ENCODE peak calls at places on chromosomes 16 and 17, in six cellular contexts. Q, N, X, H, D and P are unnamed samples.

GRCh38 chr16:81545470-81546175 is 101.0 kb downstream of the CMIP start:
- DNase-seq in Q (no peak), X (no peak), N (no peak), D (no peak), H (no peak), P (no peak)

GRCh38 chr17:10151667-10152496 is 46.5 kb downstream of the GAS7 start:
- DNase-seq in D (no peak), N (no peak), X (no peak), Q (no peak), H (no peak), P (no peak)

GRCh38 chr17:13425390-13425789 is 176.3 kb downstream of the HS3ST3A1 start:
- DNase-seq in Q (no peak), X (no peak), N (no peak), H (no peak), D (no peak), P (no peak)

GRCh38 chr17:65154770-65155589 is 17.8 kb downstream of the RGS9 start:
- DNase-seq in D (no peak), N (no peak), X (no peak), Q (no peak), H (peak), P (peak)

GRCh38 chr16:53085539-53086450 is 31.0 kb downstream of the CHD9 start:
- DNase-seq in H (peak), Q (no peak), N (no peak), D (no peak), X (no peak), P (no peak)

GRCh38 chr16:85227924-85228462 is 115.7 kb upstream of the CIBAR2 start:
- DNase-seq in X (no peak), H (peak), Q (no peak), D (no peak), N (no peak), P (no peak)

GRCh38 chr16:60458255-60458654 is 1578.0 kb downstream of the CDH8 start:
- DNase-seq in H (no peak), Q (no peak), X (no peak), D (no peak), N (no peak), P (no peak)

GRCh38 chr16:57893559-57894389 is 77.2 kb downstream of the CNGB1 start:
- DNase-seq in Q (no peak), H (peak), X (no peak), N (no peak), D (no peak), P (peak)

GRCh38 chr16:59591480-59591879 is 857.4 kb upstream of the GOT2 start:
- DNase-seq in D (no peak), H (peak), N (no peak), Q (no peak), X (no peak), P (no peak)

GRCh38 chr16:56606688-56607618 is 1.4 kb upstream of the MT2A start:
- DNase-seq in Q (peak), N (no peak), H (peak), X (no peak), D (peak), P (peak)

GRCh38 chr17:31594416-31594815 is 202.9 kb downstream of the RAB11FIP4 start:
- DNase-seq in H (no peak), N (no peak), Q (no peak), X (no peak), D (no peak), P (no peak)

GRCh38 chr16:28897826-28898225 is 19.5 kb downstream of the ATP2A1 start:
- DNase-seq in D (no peak), N (no peak), H (no peak), Q (no peak), X (no peak), P (no peak)

GRCh38 chr17:64146418-64147109 is 16.6 kb upstream of the ERN1 start:
- DNase-seq in N (peak), H (peak), D (peak), Q (no peak), X (no peak), P (no peak)

GRCh38 chr16:69325784-69326171 is 4.6 kb downstream of the PDF start:
- DNase-seq in Q (no peak), N (no peak), X (no peak), D (no peak), H (no peak), P (no peak)

GRCh38 chr17:57986841-57987581 is 1.0 kb downstream of the VEZF1 start:
- DNase-seq in X (no peak), H (peak), N (peak), Q (no peak), D (peak), P (peak)

GRCh38 chr17:66465701-66466100 is 163.3 kb downstream of the PRKCA start:
- DNase-seq in D (no peak), X (no peak), N (no peak), Q (no peak), H (no peak), P (no peak)

GRCh38 chr17:66468241-66469087 is 166.1 kb downstream of the PRKCA start:
- DNase-seq in N (peak), H (peak), D (no peak), X (no peak), Q (no peak), P (no peak)

GRCh38 chr17:66466421-66466820 is 164.0 kb downstream of the PRKCA start:
- DNase-seq in D (no peak), N (no peak), X (no peak), H (no peak), Q (no peak), P (no peak)

GRCh38 chr17:66467766-66468165 is 165.4 kb downstream of the PRKCA start:
- DNase-seq in Q (no peak), X (no peak), N (no peak), H (peak), D (no peak), P (no peak)

DNA sequence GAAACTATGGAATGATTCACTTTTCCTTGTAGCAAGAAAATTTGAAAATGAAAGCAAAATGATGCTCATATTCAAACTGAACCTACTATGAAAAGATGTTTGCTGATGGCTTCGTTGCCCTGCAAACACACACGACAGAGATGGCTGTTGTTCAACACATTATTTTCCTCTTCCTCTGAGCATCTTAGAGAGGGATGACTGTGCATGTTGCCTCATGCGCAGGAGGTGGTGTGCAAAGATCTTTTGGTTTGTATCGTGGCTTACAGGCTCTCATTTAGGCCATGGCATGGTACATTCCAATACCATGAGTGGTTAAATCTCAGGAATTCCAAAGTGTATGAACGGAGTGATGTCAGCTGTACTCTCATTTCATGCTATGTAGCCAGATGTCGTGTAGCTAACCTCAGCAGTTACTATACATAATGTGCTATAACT is 164.5 kb downstream of the PRKCA start:
- DNase-seq in H (peak), N (no peak), D (peak), X (no peak), Q (no peak), P (peak)
- H3K4me3 ChIP-seq in H (peak), N (no peak), D (no peak), X (no peak), Q (no peak), P (peak)

DNA sequence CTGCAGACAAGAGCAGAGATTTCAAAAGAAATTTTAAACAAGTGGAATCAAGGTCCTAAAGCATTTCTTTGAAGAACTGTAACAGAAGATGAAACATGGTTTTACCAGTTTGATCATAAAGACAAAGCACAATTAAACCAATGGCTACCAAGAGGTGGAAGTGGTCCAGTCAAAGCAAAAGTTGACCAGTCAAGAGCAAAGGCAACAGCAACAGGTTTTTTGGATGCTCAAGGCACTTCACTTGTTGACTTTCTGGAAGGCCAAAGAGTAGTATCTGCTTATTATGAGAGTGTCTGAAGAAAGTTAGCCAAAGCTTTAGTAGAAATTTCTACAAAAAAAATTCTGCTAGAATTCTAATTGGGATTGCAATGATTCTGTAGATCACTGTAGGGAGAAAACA is 5.3 kb downstream of the DDX52 start:
- DNase-seq in N (no peak), X (no peak), Q (no peak), D (no peak), H (no peak), P (no peak)
- H3K4me3 ChIP-seq in N (no peak), X (no peak), Q (no peak), D (no peak), H (no peak), P (no peak)

GRCh38 chr17:35749560-35750412 is 3.3 kb downstream of the GAS2L2 start:
- DNase-seq in H (peak), Q (no peak), D (no peak), N (peak), X (no peak), P (no peak)
- H3K4me3 ChIP-seq in H (peak), Q (no peak), D (no peak), N (no peak), X (no peak), P (peak)

GRCh38 chr17:70661342-70662222 is 492.2 kb downstream of the KCNJ2 start:
- DNase-seq in Q (no peak), D (no peak), H (peak), X (no peak), N (no peak), P (no peak)
- H3K4me3 ChIP-seq in Q (no peak), D (no peak), H (no peak), X (no peak), N (no peak), P (no peak)

DNA sequence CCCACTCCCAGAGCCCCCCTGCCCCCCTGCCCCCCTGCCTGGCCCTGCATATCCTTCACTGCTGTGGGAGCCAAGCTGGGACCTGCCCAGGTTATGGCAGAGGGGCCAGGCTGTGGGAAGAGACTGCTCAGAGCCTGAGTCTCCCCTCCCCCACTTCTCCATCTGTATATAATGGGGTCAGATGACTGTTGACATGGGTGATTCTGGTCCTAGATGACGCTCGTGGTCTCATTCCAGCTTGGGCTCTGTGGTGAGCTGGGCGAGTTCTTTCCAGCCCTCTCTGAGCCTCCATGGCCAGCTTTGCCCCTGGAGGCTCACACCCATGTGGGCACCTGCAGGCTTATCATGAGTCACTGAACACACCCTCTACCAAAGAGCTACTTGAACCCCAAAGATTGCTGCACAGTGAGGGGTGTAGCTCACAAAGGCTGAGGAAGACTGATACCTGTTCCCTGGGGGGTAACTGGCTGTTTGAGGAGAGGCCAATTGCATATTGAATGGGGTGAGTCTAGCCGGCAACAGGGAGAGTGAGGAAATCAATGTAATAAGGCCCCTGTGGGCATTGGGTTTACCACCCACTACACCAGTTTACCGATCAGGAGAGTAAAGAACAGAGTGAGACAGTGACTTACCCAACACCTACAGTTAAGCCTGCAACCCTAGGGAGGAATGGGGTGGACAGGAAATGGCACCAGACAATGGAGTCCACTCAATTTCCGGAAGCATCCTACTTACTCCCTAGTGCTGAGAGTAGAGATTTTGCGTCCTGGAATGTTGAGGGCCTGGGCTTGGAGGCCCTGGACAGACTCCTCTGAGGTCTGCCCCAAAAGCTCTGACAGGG is 4.2 kb upstream of the SREBF1 start:
- DNase-seq in X (no peak), Q (no peak), H (peak), D (no peak), N (no peak), P (no peak)
- H3K4me3 ChIP-seq in X (peak), Q (peak), H (peak), D (peak), N (no peak), P (peak)

DNA sequence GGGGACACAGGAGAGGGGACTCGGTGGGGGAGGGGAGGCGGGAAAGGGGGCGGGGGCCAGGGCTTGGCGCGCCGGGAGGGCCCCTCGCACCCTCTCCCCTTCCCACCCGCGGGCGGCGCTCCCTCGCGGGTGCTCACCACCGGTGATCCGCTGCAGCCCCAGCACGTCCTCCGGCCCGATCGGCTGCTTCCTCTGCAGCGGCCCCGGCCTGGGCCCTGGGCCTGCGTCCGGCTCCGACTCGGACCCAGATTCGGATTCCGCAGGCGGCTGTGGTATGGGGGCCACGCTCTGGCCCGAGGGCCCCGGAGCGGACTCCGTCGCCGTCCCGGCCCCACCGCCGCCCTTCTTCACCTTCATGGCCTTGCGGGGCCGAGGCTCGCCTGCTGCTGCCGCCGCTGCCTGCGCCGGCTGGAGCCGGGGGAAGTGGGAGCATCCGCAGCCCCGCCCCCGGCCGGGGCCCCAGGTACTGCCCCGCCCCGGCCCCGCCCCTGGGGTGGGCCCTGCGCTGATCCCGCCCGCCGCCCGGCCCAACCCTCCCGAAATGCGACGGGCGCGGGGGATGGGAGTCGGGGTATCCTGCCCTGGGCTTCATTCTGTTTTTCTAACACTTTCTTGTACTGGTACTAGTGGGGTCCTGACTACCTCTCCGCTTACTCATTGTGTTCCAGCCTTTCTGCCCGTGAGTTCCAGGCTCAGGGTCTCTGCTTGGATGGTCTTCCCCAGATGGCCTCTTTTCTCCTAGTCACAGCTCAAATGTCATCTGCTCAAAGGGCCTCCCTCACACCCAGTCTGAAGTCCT is at the start of gene UNC119:
- DNase-seq in H (peak), Q (no peak), X (no peak), D (peak), N (peak), P (no peak)
- H3K4me3 ChIP-seq in H (peak), Q (peak), X (peak), D (peak), N (peak), P (peak)